ENCODE peak calls at places on chromosomes 13 and 19, in eight cellular contexts. P is effector memory CD8-positive, alpha-beta T cell; S is stimulated activated naive B cell treated with anti-CD40 and anti-IgM and Interleukin-4, amounts not matched to agents 10 μg/mL and 1 μg/mL and 100 μg/mL, for 72 hours; T is gastrocnemius medialis; L is activated CD4-positive, alpha-beta T cell treated with anti-CD3 and anti-CD28 coated beads for 36 hours; W is Panc1; Y is PC-3; J is HCT116. O is an unnamed sample.

GRCh38 chr13:30790592-30790991 is 55.2 kb downstream of the ALOX5AP start:
- ATAC-seq in W (no peak), P (no peak), Y (no peak), L (no peak), J (no peak), S (no peak), T (no peak), O (no peak)

GRCh38 chr13:48723168-48723567 is 69.4 kb downstream of the CYSLTR2 start:
- ATAC-seq in W (no peak), S (no peak), T (no peak), P (no peak), L (no peak), Y (no peak), J (no peak), O (no peak)

GRCh38 chr13:114269281-114269770 is 12.1 kb upstream of the UPF3A start:
- ATAC-seq in T (no peak), P (no peak), W (no peak), Y (no peak), S (peak), L (peak), J (no peak), O (no peak)

GRCh38 chr13:113969973-113970611 is 3.8 kb downstream of the C13orf46 start:
- ATAC-seq in J (no peak), S (no peak), Y (peak), T (no peak), P (no peak), L (no peak), W (no peak), O (no peak)

GRCh38 chr19:49910179-49910578 is 13.5 kb upstream of the IL4I1 start:
- ATAC-seq in J (no peak), T (no peak), P (no peak), S (no peak), W (no peak), Y (no peak), L (no peak), O (no peak)

GRCh38 chr19:14113762-14114414 is 3.7 kb downstream of the PRKACA start:
- ATAC-seq in P (no peak), L (no peak), W (no peak), J (peak), S (no peak), T (peak), Y (no peak), O (no peak)

GRCh38 chr13:59856281-59856810 is 307.4 kb downstream of the DIAPH3 start:
- ATAC-seq in T (no peak), Y (no peak), J (no peak), W (no peak), S (no peak), P (no peak), L (no peak), O (no peak)

GRCh38 chr13:101144808-101145419 is 271.4 kb downstream of the NALCN start:
- ATAC-seq in S (peak), W (no peak), J (peak), T (no peak), L (no peak), P (peak), Y (peak), O (no peak)

GRCh38 chr13:20984879-20985278 is 76.5 kb downstream of the LATS2 start:
- ATAC-seq in S (no peak), W (no peak), P (no peak), Y (no peak), L (no peak), T (no peak), J (no peak), O (no peak)

GRCh38 chr19:5891572-5891937 is 12.0 kb downstream of the NDUFA11 start:
- ATAC-seq in W (no peak), L (no peak), P (no peak), S (peak), T (no peak), J (no peak), Y (no peak), O (no peak)

GRCh38 chr13:27080018-27080948 is 91.3 kb downstream of the USP12 start:
- ATAC-seq in Y (no peak), T (peak), S (no peak), L (no peak), J (no peak), W (no peak), P (no peak), O (no peak)

GRCh38 chr19:5369962-5370367 is 29.4 kb upstream of the PTPRS start:
- ATAC-seq in T (no peak), P (no peak), W (no peak), L (peak), Y (peak), S (peak), J (peak), O (no peak)

GRCh38 chr19:41416194-41416674 is 10.9 kb downstream of the B3GNT8 start:
- ATAC-seq in T (no peak), S (no peak), W (no peak), Y (no peak), J (no peak), P (no peak), L (no peak), O (no peak)

GRCh38 chr13:48194392-48194754 is 38.6 kb upstream of the ITM2B start:
- ATAC-seq in L (no peak), J (no peak), W (no peak), Y (no peak), T (no peak), P (peak), S (peak), O (no peak)

GRCh38 chr13:43195112-43195511 is 171.7 kb downstream of the DNAJC15 start:
- ATAC-seq in P (no peak), L (no peak), W (no peak), S (no peak), Y (no peak), T (no peak), J (no peak), O (no peak)

GRCh38 chr19:8366961-8367326 is 3.0 kb downstream of the ANGPTL4 start:
- ATAC-seq in P (no peak), Y (no peak), W (no peak), S (no peak), J (no peak), L (no peak), T (no peak), O (peak)

GRCh38 chr13:73794755-73795154 is 339.4 kb downstream of the KLF12 start:
- ATAC-seq in J (no peak), T (no peak), W (no peak), L (no peak), P (no peak), Y (no peak), S (no peak), O (no peak)

GRCh38 chr19:30029721-30030510 is 87.9 kb downstream of the URI1 start:
- ATAC-seq in T (no peak), Y (peak), W (peak), L (peak), P (no peak), J (no peak), S (peak), O (no peak)

GRCh38 chr13:35784286-35784951 is 307.9 kb upstream of the MAB21L1 start:
- ATAC-seq in T (peak), L (no peak), W (no peak), Y (no peak), P (no peak), S (no peak), J (no peak), O (no peak)

GRCh38 chr19:6126335-6126974 is 9.0 kb upstream of the ACSBG2 start:
- ATAC-seq in J (peak), L (peak), S (peak), Y (peak), T (no peak), P (peak), W (peak), O (no peak)

GRCh38 chr13:84479656-84480055 is 597.4 kb upstream of the SLITRK1 start:
- ATAC-seq in P (no peak), J (no peak), Y (peak), W (no peak), S (no peak), L (no peak), T (no peak), O (no peak)

GRCh38 chr19:11264452-11265176 is 2.3 kb upstream of the DOCK6 start:
- ATAC-seq in Y (no peak), P (no peak), W (no peak), T (peak), S (no peak), J (peak), L (no peak), O (peak)

GRCh38 chr13:27024781-27025492 is 146.7 kb downstream of the USP12 start:
- ATAC-seq in J (no peak), S (peak), T (no peak), W (no peak), L (no peak), Y (no peak), P (no peak), O (no peak)

GRCh38 chr13:60869941-60870613 is 473.1 kb downstream of the TDRD3 start:
- ATAC-seq in T (no peak), S (no peak), J (no peak), P (no peak), W (no peak), Y (no peak), L (no peak), O (no peak)

GRCh38 chr13:21328836-21329477 is 130.1 kb downstream of the ZDHHC20 start:
- ATAC-seq in J (no peak), Y (no peak), L (peak), T (no peak), P (no peak), S (no peak), W (no peak), O (no peak)

GRCh38 chr13:112996671-112997091 is 27.7 kb downstream of the MCF2L start:
- ATAC-seq in L (no peak), S (no peak), P (no peak), T (no peak), J (no peak), Y (no peak), W (no peak), O (no peak)

GRCh38 chr13:29702912-29703351 is 107.4 kb upstream of the SLC7A1 start:
- ATAC-seq in L (no peak), J (peak), P (no peak), T (peak), Y (no peak), W (peak), S (no peak), O (peak)

GRCh38 chr19:17627161-17627560 is 61.0 kb downstream of the UNC13A start:
- ATAC-seq in T (no peak), P (no peak), W (no peak), J (no peak), L (no peak), Y (no peak), S (no peak), O (no peak)

GRCh38 chr13:113729329-113730019 is 29.6 kb upstream of the TMEM255B start:
- ATAC-seq in J (no peak), P (no peak), W (no peak), L (no peak), S (no peak), Y (no peak), T (no peak), O (no peak)